ENCODE peak calls at places on chromosomes 3 and 15, in four cellular contexts. A is adrenal gland, I is fibroblast of the aortic adventitia, J is mucosa of descending colon. K is an unnamed sample.

GRCh38 chr3:112811150-112811884 is 35.3 kb downstream of the CD200R1L start:
- DNase-seq in A (peak), I (peak), J (no peak), K (no peak)

GRCh38 chr3:54533856-54534255 is 394.0 kb downstream of the LRTM1 start:
- DNase-seq in A (no peak), I (no peak), J (no peak), K (no peak)

GRCh38 chr3:61580982-61581654 is 19.7 kb downstream of the PTPRG start:
- DNase-seq in A (no peak), I (no peak), J (no peak), K (no peak)

GRCh38 chr3:160686955-160687535 is 10.1 kb downstream of the ARL14 start:
- DNase-seq in A (no peak), I (peak), J (no peak), K (no peak)

GRCh38 chr3:46865034-46865507 is 1.8 kb upstream of the MYL3 start:
- DNase-seq in A (no peak), I (peak), J (peak), K (no peak)

GRCh38 chr3:11509175-11510000 is 134.3 kb downstream of the VGLL4 start:
- DNase-seq in A (peak), I (peak), J (peak), K (peak)

GRCh38 chr3:175746308-175746707 is 887.2 kb downstream of the NAALADL2 start:
- DNase-seq in A (no peak), I (no peak), J (no peak), K (no peak)

GRCh38 chr3:116056280-116056679 is 389.0 kb downstream of the LSAMP start:
- DNase-seq in A (no peak), I (no peak), J (no peak), K (no peak)

GRCh38 chr15:88998980-88999713 is 86.0 kb upstream of the MFGE8 start:
- DNase-seq in A (no peak), I (no peak), J (no peak), K (no peak)

GRCh38 chr3:102089904-102090492 is 240.7 kb downstream of the NFKBIZ start:
- DNase-seq in A (no peak), I (peak), J (no peak), K (no peak)

GRCh38 chr3:73766599-73767378 is 142.0 kb upstream of the PDZRN3 start:
- DNase-seq in A (no peak), I (peak), J (no peak), K (no peak)

GRCh38 chr15:77421370-77421700 is 647 bp downstream of the HMG20A start:
- DNase-seq in A (no peak), I (no peak), J (no peak), K (no peak)

GRCh38 chr15:73838795-73839565 is 34.4 kb upstream of the TBC1D21 start:
- DNase-seq in A (peak), I (no peak), J (no peak), K (peak)

GRCh38 chr15:78195735-78196201 is 38.6 kb downstream of the ACSBG1 start:
- DNase-seq in A (peak), I (no peak), J (peak), K (peak)

GRCh38 chr15:75130597-75131268 is 70.9 kb upstream of the C15orf39 start:
- DNase-seq in A (no peak), I (no peak), J (no peak), K (no peak)

GRCh38 chr15:75842722-75843617 is at the start of gene UBE2Q2:
- DNase-seq in A (peak), I (peak), J (peak), K (peak)

GRCh38 chr3:143910756-143911155 is 60.9 kb upstream of the DIPK2A start:
- DNase-seq in A (no peak), I (no peak), J (no peak), K (no peak)

GRCh38 chr3:101809178-101810022 is 30.4 kb downstream of the NXPE3 start:
- DNase-seq in A (peak), I (peak), J (no peak), K (no peak)

GRCh38 chr3:109825971-109826810 is 488.8 kb upstream of the DPPA4 start:
- DNase-seq in A (no peak), I (no peak), J (no peak), K (no peak)

GRCh38 chr3:39294446-39295183 is 14.8 kb upstream of the CX3CR1 start:
- DNase-seq in A (no peak), I (no peak), J (no peak), K (no peak)

GRCh38 chr3:65914740-65915366 is 123.9 kb downstream of the MAGI1 start:
- DNase-seq in A (no peak), I (no peak), J (no peak), K (no peak)
- TF ChIP-seq CTCF in A (peak), I (peak), J (no peak), K (no peak)

GRCh38 chr15:85296615-85297402 is 83.6 kb upstream of the AKAP13 start:
- DNase-seq in A (peak), I (peak), J (peak), K (peak)
- TF ChIP-seq CTCF in A (peak), I (peak), J (peak), K (peak)

GRCh38 chr3:26484140-26484539 is 138.4 kb upstream of the LRRC3B start:
- DNase-seq in A (no peak), I (no peak), J (no peak), K (peak)
- TF ChIP-seq CTCF in A (no peak), I (no peak), J (no peak), K (peak)

DNA sequence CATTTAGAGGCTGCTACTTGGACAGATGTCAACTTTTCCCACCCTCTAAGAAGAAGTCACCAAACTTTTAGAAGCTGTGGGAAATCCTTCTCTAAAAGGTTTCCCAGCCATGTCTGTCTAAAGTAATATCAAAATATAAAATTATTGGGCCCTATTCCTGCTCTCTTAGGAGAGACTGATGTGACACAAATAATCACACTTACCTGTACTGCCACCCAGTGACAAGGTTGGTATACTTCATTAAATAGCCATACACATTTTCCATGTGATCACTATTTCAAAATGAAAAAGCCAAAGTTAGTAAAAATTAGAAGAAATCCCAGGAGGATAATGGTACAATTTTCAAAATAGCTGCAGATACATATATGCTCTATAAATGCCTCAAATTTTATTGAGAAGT is 12.6 kb downstream of the OSBPL11 start:
- DNase-seq in A (no peak), I (peak), J (no peak), K (no peak)
- TF ChIP-seq CTCF in A (peak), I (no peak), J (no peak), K (no peak)

DNA sequence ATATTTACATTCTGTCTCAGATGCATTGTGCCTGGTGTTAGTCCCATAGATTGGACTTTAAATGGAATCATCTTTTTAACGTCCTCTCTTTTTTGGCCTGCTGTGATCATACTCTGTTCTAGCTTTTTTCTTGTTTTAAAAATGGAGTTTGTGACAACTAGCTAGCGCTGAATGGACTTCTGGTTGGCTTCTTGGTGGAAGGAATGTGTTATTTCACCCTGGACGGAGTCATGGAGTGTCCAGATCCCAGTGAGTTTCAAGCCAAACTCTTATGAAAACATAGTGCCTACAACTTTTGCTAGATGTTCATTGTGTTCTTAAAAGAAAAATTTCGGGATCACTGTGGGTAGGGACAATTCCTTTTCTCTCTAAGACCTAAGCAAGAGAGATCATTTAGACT is 192.6 kb downstream of the TCF12 start:
- DNase-seq in A (no peak), I (no peak), J (no peak), K (no peak)
- TF ChIP-seq CTCF in A (no peak), I (peak), J (no peak), K (peak)